ENCODE peak calls at places on chromosomes 5 and 9, in seven cellular contexts. One of them, this sample, is unnamed.

GRCh38 chr9:75803130-75803529 is 87.3 kb upstream of the PCSK5 start:
- DNase-seq in stimulated activated CD4-positive, alpha-beta T cell treated with anti-CD3 and anti-CD28 coated beads, Interleukin-4, amount 100 ng/mL, for 1 hour: no peak
- DNase-seq in Right ventricle myocardium inferior: no peak
- DNase-seq in hippocampal formation: no peak
- DNase-seq in NCI-H460: no peak
- DNase-seq in ovary: no peak
- DNase-seq in adrenal gland: no peak
- DNase-seq in this sample: no peak

GRCh38 chr9:21670374-21670773 is 132.1 kb upstream of the MTAP start:
- DNase-seq in hippocampal formation: no peak
- DNase-seq in adrenal gland: no peak
- DNase-seq in ovary: no peak
- DNase-seq in stimulated activated CD4-positive, alpha-beta T cell treated with anti-CD3 and anti-CD28 coated beads, Interleukin-4, amount 100 ng/mL, for 1 hour: no peak
- DNase-seq in NCI-H460: no peak
- DNase-seq in Right ventricle myocardium inferior: no peak
- DNase-seq in this sample: no peak

GRCh38 chr9:20379804-20380225 is 242.5 kb downstream of the MLLT3 start:
- DNase-seq in NCI-H460: no peak
- DNase-seq in ovary: no peak
- DNase-seq in stimulated activated CD4-positive, alpha-beta T cell treated with anti-CD3 and anti-CD28 coated beads, Interleukin-4, amount 100 ng/mL, for 1 hour: no peak
- DNase-seq in adrenal gland: no peak
- DNase-seq in hippocampal formation: no peak
- DNase-seq in Right ventricle myocardium inferior: no peak
- DNase-seq in this sample: no peak

GRCh38 chr5:78781611-78782356 is 133.2 kb upstream of the LHFPL2 start:
- DNase-seq in stimulated activated CD4-positive, alpha-beta T cell treated with anti-CD3 and anti-CD28 coated beads, Interleukin-4, amount 100 ng/mL, for 1 hour: no peak
- DNase-seq in NCI-H460: no peak
- DNase-seq in ovary: no peak
- DNase-seq in Right ventricle myocardium inferior: no peak
- DNase-seq in adrenal gland: no peak
- DNase-seq in hippocampal formation: no peak
- DNase-seq in this sample: no peak

GRCh38 chr5:957730-958485 is 50.7 kb upstream of the NKD2 start:
- DNase-seq in hippocampal formation: no peak
- DNase-seq in stimulated activated CD4-positive, alpha-beta T cell treated with anti-CD3 and anti-CD28 coated beads, Interleukin-4, amount 100 ng/mL, for 1 hour: no peak
- DNase-seq in Right ventricle myocardium inferior: no peak
- DNase-seq in ovary: no peak
- DNase-seq in NCI-H460: no peak
- DNase-seq in adrenal gland: peak; percentile 47
- DNase-seq in this sample: peak; percentile 53

GRCh38 chr5:151721087-151721646 is 34.5 kb upstream of the SPARC start:
- DNase-seq in ovary: no peak
- DNase-seq in NCI-H460: no peak
- DNase-seq in adrenal gland: no peak
- DNase-seq in stimulated activated CD4-positive, alpha-beta T cell treated with anti-CD3 and anti-CD28 coated beads, Interleukin-4, amount 100 ng/mL, for 1 hour: no peak
- DNase-seq in hippocampal formation: no peak
- DNase-seq in Right ventricle myocardium inferior: no peak
- DNase-seq in this sample: no peak

GRCh38 chr9:12224449-12224848 is 468.7 kb upstream of the TYRP1 start:
- DNase-seq in ovary: no peak
- DNase-seq in adrenal gland: no peak
- DNase-seq in stimulated activated CD4-positive, alpha-beta T cell treated with anti-CD3 and anti-CD28 coated beads, Interleukin-4, amount 100 ng/mL, for 1 hour: no peak
- DNase-seq in Right ventricle myocardium inferior: no peak
- DNase-seq in NCI-H460: no peak
- DNase-seq in hippocampal formation: no peak
- DNase-seq in this sample: no peak

GRCh38 chr5:135332519-135333150 is 66.4 kb downstream of the MACROH2A1 start:
- DNase-seq in hippocampal formation: no peak
- DNase-seq in NCI-H460: peak; percentile 51
- DNase-seq in Right ventricle myocardium inferior: no peak
- DNase-seq in ovary: no peak
- DNase-seq in stimulated activated CD4-positive, alpha-beta T cell treated with anti-CD3 and anti-CD28 coated beads, Interleukin-4, amount 100 ng/mL, for 1 hour: no peak
- DNase-seq in adrenal gland: no peak
- DNase-seq in this sample: peak; percentile 80

GRCh38 chr5:150286820-150287219 is 2.8 kb downstream of the CAMK2A start:
- DNase-seq in adrenal gland: no peak
- DNase-seq in ovary: no peak
- DNase-seq in hippocampal formation: no peak
- DNase-seq in Right ventricle myocardium inferior: no peak
- DNase-seq in NCI-H460: peak; percentile 16
- DNase-seq in stimulated activated CD4-positive, alpha-beta T cell treated with anti-CD3 and anti-CD28 coated beads, Interleukin-4, amount 100 ng/mL, for 1 hour: no peak
- DNase-seq in this sample: peak; percentile 84